ENCODE peak calls at places on chromosomes 16 and 17, in six cellular contexts. K is A549; O is PC-9; P is neural progenitor cell; U is left lung; T is effector memory CD4-positive, alpha-beta T cell. M is an unnamed sample.

GRCh38 chr17:66397486-66397885 is 95.1 kb downstream of the PRKCA start:
- DNase-seq in K (no peak), O (no peak), U (no peak), T (no peak), P (no peak), M (no peak)

GRCh38 chr17:79919164-79919585 is 79.9 kb upstream of the CBX4 start:
- DNase-seq in K (peak; percentile 74), T (no peak), P (no peak), O (peak; percentile 80), U (peak; percentile 90), M (peak; percentile 88)

GRCh38 chr16:16032271-16032979 is 83.0 kb downstream of the ABCC1 start:
- DNase-seq in U (no peak), O (no peak), P (no peak), T (no peak), K (no peak), M (no peak)

GRCh38 chr17:76240461-76241204 is at the start of gene RNF157:
- DNase-seq in U (peak; percentile 50), P (peak; percentile 95), K (peak; percentile 60), O (no peak), T (peak; percentile 59), M (no peak)

GRCh38 chr17:60163108-60163784 is 13.5 kb downstream of the CA4 start:
- DNase-seq in K (no peak), T (no peak), U (no peak), O (no peak), P (peak; percentile 66), M (no peak)

GRCh38 chr16:83898463-83899271 is at the start of gene MLYCD:
- DNase-seq in P (peak; percentile 92), K (peak; percentile 55), O (peak; percentile 53), U (peak; percentile 90), T (peak; percentile 52), M (peak; percentile 81)

GRCh38 chr17:82173351-82174041 is 39.1 kb downstream of the CCDC57 start:
- DNase-seq in P (peak; percentile 58), O (no peak), K (no peak), T (no peak), U (no peak), M (no peak)

GRCh38 chr16:80912651-80913050 is 94.0 kb downstream of the CMC2 start:
- DNase-seq in P (no peak), T (no peak), U (no peak), O (no peak), K (no peak), M (no peak)

GRCh38 chr17:67427410-67427809 is 50.3 kb downstream of the PITPNC1 start:
- DNase-seq in U (no peak), O (no peak), K (no peak), P (no peak), T (no peak), M (no peak)

GRCh38 chr17:48497103-48497502 is 33.7 kb downstream of the HOXB1 start:
- DNase-seq in K (no peak), O (peak; percentile 73), T (no peak), P (no peak), U (no peak), M (no peak)

GRCh38 chr16:78363843-78364242 is 264.4 kb downstream of the WWOX start:
- DNase-seq in U (no peak), T (no peak), K (no peak), O (no peak), P (no peak), M (no peak)

GRCh38 chr17:81339502-81340296 is 44.6 kb upstream of the SLC38A10 start:
- DNase-seq in K (peak; percentile 91), U (no peak), T (no peak), O (no peak), P (peak; percentile 61), M (no peak)

GRCh38 chr16:14309001-14309886 is 238.1 kb downstream of the MRTFB start:
- DNase-seq in O (peak; percentile 94), U (no peak), P (peak; percentile 42), T (no peak), K (no peak), M (no peak)

GRCh38 chr16:14394834-14395233 is 235.2 kb downstream of the PARN start:
- DNase-seq in O (no peak), U (no peak), K (no peak), P (no peak), T (no peak), M (no peak)

GRCh38 chr17:1467898-1468492 is 12.0 kb upstream of the CRK start:
- DNase-seq in O (no peak), U (peak; percentile 83), K (no peak), T (no peak), P (peak; percentile 40), M (no peak)

GRCh38 chr16:67766281-67766680 is 40.1 kb downstream of the RANBP10 start:
- DNase-seq in U (no peak), K (no peak), P (no peak), T (no peak), O (no peak), M (no peak)

GRCh38 chr17:330993-331701 is 21.5 kb downstream of the RPH3AL start:
- DNase-seq in K (no peak), P (no peak), T (no peak), O (no peak), U (no peak), M (peak; percentile 58)

GRCh38 chr17:54937018-54937417 is 31.4 kb downstream of the COX11 start:
- DNase-seq in T (no peak), O (peak; percentile 65), P (no peak), K (no peak), U (no peak), M (no peak)

GRCh38 chr17:46962374-46962790 is 16.7 kb downstream of the RPRML start:
- DNase-seq in T (no peak), P (no peak), K (no peak), U (no peak), O (no peak), M (no peak)

GRCh38 chr16:11208916-11209665 is 46.9 kb downstream of the SOCS1 start:
- DNase-seq in O (no peak), K (no peak), P (no peak), U (peak; percentile 60), T (no peak), M (no peak)

GRCh38 chr16:11205754-11206459 is 50.1 kb downstream of the SOCS1 start:
- DNase-seq in K (no peak), U (no peak), T (no peak), P (no peak), O (no peak), M (no peak)

GRCh38 chr16:11210260-11210659 is 45.7 kb downstream of the SOCS1 start:
- DNase-seq in O (no peak), T (no peak), P (no peak), K (no peak), U (no peak), M (no peak)

GRCh38 chr16:11205065-11205699 is 50.8 kb downstream of the SOCS1 start:
- DNase-seq in P (no peak), O (no peak), K (no peak), U (no peak), T (no peak), M (no peak)

GRCh38 chr16:11207646-11208045 is 48.4 kb downstream of the SOCS1 start:
- DNase-seq in K (no peak), O (no peak), P (no peak), U (no peak), T (no peak), M (no peak)
- H3K27ac ChIP-seq in K (no peak overlapping the region), O (no peak overlapping the region), P (no peak overlapping the region), U (no peak overlapping the region), T (no peak overlapping the region), M (no peak overlapping the region)

GRCh38 chr17:17959520-17960361 is 12.5 kb downstream of the TOM1L2 start:
- DNase-seq in U (no peak), K (peak; percentile 56), O (no peak), P (no peak), T (no peak), M (no peak)

GRCh38 chr17:17954079-17954478 is 18.1 kb downstream of the TOM1L2 start:
- DNase-seq in O (no peak), U (no peak), K (no peak), P (no peak), T (no peak), M (no peak)

GRCh38 chr17:17952691-17953090 is 19.5 kb downstream of the TOM1L2 start:
- DNase-seq in O (no peak), U (no peak), K (no peak), T (no peak), P (no peak), M (no peak)

GRCh38 chr17:17960500-17961050 is 11.6 kb downstream of the TOM1L2 start:
- DNase-seq in T (no peak), K (no peak), U (no peak), P (no peak), O (no peak), M (no peak)

DNA sequence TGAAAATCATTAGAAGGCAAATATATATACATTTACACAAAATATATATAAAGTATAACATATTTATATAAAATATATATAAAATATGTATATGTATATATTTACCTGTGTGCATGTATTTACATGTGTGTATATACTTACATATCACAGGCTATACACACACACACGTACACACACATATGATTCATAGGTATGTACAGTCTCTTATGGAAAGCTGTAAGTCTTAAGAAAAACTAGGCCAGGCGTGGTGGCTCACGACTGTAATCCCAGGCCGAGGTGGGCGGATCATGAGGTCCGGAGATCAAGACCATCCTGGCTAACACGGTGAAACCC is 14.7 kb downstream of the TOM1L2 start:
- DNase-seq in P (no peak), K (peak; percentile 43), T (no peak), U (no peak), O (no peak), M (no peak)
- H3K27ac ChIP-seq in P (no peak overlapping the region), K (peak overlapping the region; percentile 74), T (peak overlapping the region; percentile 69), U (peak overlapping the region; percentile 82), O (peak overlapping the region; percentile 90), M (no peak overlapping the region)

DNA sequence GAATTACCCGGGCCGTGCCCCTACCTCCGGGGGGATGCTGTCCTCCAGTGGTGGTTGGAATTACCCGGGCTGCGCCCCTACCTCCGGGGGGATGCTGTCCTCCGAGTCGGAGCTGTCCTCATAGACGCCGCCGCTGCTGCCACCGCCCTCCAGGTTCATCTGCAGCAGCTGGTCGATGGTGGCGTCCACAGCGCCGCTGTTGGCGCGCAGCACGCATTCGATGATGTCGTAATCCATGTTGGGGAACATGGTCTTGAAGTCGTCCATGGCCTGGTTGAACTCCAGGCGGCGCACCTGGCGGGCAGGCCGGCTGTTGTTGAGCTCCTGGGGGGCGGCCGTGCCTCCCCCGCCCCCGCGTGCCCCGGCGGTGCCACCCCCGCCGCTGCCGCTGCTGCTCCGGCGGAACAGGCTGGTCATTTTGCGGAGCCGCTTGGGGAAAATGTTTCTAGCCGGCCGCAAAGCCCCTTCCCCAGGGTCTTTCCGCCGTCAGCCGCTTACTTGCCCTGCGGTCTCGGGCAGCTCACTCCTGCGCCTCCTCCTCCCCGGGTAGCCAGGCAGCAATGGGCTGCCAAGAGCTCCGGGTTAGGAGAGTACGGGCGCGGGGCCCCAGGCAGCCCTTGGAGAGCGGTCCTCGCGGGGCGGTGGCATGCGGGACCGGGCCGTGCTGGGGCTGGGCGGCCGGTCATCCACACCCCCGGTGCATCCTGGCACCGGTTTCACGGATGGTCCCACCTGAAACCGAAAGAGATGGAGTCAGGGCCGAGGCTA is 35.5 kb upstream of the MRPS23 start:
- DNase-seq in U (no peak), K (no peak), T (no peak), P (no peak), O (no peak), M (no peak)
- H3K27ac ChIP-seq in U (no peak overlapping the region), K (no peak overlapping the region), T (no peak overlapping the region), P (no peak overlapping the region), O (no peak overlapping the region), M (no peak overlapping the region)

GRCh38 chr16:56950455-56950854 is 11.3 kb upstream of the CETP start:
- DNase-seq in O (no peak), U (no peak), T (no peak), P (no peak), K (no peak), M (no peak)
- H3K27ac ChIP-seq in O (no peak overlapping the region), U (no peak overlapping the region), T (no peak overlapping the region), P (no peak overlapping the region), K (no peak overlapping the region), M (no peak overlapping the region)